ENCODE peak calls at places on chromosomes 11 and 22, in seven cellular contexts. S, C, Q, I, H, P and A are unnamed samples.

GRCh38 chr11:44621784-44622183 is 56.3 kb downstream of the CD82 start:
- DNase-seq in H (no peak), I (no peak), S (no peak), C (no peak), P (no peak), Q (no peak), A (no peak)

GRCh38 chr22:30694638-30695350 is at the start of gene OSBP2:
- DNase-seq in H (no peak), P (no peak), S (peak; percentile 34), C (peak; percentile 35), Q (no peak), I (no peak), A (no peak)

GRCh38 chr11:129323896-129324522 is 51.6 kb upstream of the BARX2 start:
- DNase-seq in H (no peak), I (no peak), C (no peak), P (peak; percentile 57), S (peak; percentile 56), Q (no peak), A (no peak)

GRCh38 chr11:78802058-78802633 is 227.5 kb upstream of the NARS2 start:
- DNase-seq in Q (no peak), I (no peak), P (peak; percentile 21), S (no peak), H (no peak), C (no peak), A (no peak)

GRCh38 chr11:2806351-2807058 is 79.1 kb downstream of the CDKN1C start:
- DNase-seq in Q (no peak), P (no peak), I (no peak), H (no peak), S (peak; percentile 19), C (no peak), A (no peak)

GRCh38 chr11:130825621-130826020 is 90.7 kb downstream of the SNX19 start:
- DNase-seq in H (no peak), C (no peak), Q (no peak), S (no peak), P (no peak), I (no peak), A (no peak)

GRCh38 chr11:111331711-111332479 is 33.5 kb downstream of the POU2AF3 start:
- DNase-seq in C (no peak), I (no peak), P (peak; percentile 51), Q (no peak), H (no peak), S (no peak), A (no peak)

GRCh38 chr11:95867105-95867504 is 56.8 kb downstream of the MTMR2 start:
- DNase-seq in Q (no peak), C (no peak), S (no peak), H (no peak), P (no peak), I (no peak), A (no peak)

GRCh38 chr11:134475951-134476350 is 63.9 kb upstream of the B3GAT1 start:
- DNase-seq in P (no peak), H (no peak), I (no peak), Q (no peak), S (no peak), C (no peak), A (no peak)

GRCh38 chr22:17717708-17718107 is 56.6 kb downstream of the BID start:
- DNase-seq in S (no peak), C (peak; percentile 53), Q (no peak), I (no peak), H (no peak), P (no peak), A (no peak)

GRCh38 chr22:27810566-27810965 is 9.0 kb upstream of the MN1 start:
- DNase-seq in I (no peak), P (peak; percentile 39), Q (no peak), S (peak; percentile 38), H (no peak), C (peak; percentile 22), A (no peak)

GRCh38 chr11:107969219-107969618 is 39.5 kb upstream of the CUL5 start:
- DNase-seq in Q (no peak), S (no peak), I (no peak), C (no peak), P (peak; percentile 5), H (no peak), A (no peak)

GRCh38 chr22:17007257-17007656 is 765 bp downstream of the GAB4 start:
- DNase-seq in H (no peak), C (no peak), S (no peak), P (no peak), Q (no peak), I (no peak), A (no peak)

GRCh38 chr11:122681731-122682130 is 26.2 kb downstream of the UBASH3B start:
- DNase-seq in C (peak; percentile 34), I (no peak), S (no peak), P (no peak), Q (no peak), H (no peak), A (no peak)

GRCh38 chr11:19777032-19777341 is 64.3 kb downstream of the NAV2 start:
- DNase-seq in H (no peak), P (no peak), S (peak; percentile 51), Q (peak; percentile 25), C (peak; percentile 42), I (no peak), A (no peak)